ENCODE peak calls at places on chromosomes 3 and 15, in nine cellular contexts. F is uterus, A is NT2/D1, Z is mucosa of descending colon, Q is heart left ventricle, M is adipocyte, C is esophagus squamous epithelium, H is aorta, X is neural progenitor cell. O is an unnamed sample.
A peak's percentile ranks its signal among the peaks of the same experiment; 100 is the strongest.

GRCh38 chr3:50632450-50632849 is 15.5 kb downstream of the MAPKAPK3 start:
- DNase-seq in M (no peak), F (no peak), X (no peak), A (no peak), Q (no peak), C (no peak), H (no peak), Z (no peak), O (no peak)

GRCh38 chr15:69997701-69998273 is 99.9 kb downstream of the TLE3 start:
- DNase-seq in M (peak; percentile 32), F (no peak), A (no peak), Z (peak; percentile 85), H (no peak), X (no peak), Q (no peak), C (no peak), O (peak; percentile 78)

GRCh38 chr15:74725845-74726773 is 781 bp upstream of the CYP1A1 start:
- DNase-seq in C (no peak), Q (peak; percentile 70), H (peak; percentile 85), F (peak; percentile 28), M (peak; percentile 65), A (no peak), Z (peak; percentile 52), X (peak; percentile 79), O (peak; percentile 80)

GRCh38 chr3:159882367-159882766 is 106.3 kb upstream of the IL12A start:
- DNase-seq in F (no peak), A (no peak), Q (no peak), C (no peak), M (no peak), H (no peak), X (no peak), Z (no peak), O (no peak)

GRCh38 chr15:75054172-75054897 is 30.9 kb downstream of the PPCDC start:
- DNase-seq in Z (no peak), X (no peak), H (no peak), A (no peak), F (no peak), M (no peak), Q (no peak), C (no peak), O (no peak)

GRCh38 chr3:96449803-96450202 is 364.6 kb upstream of the EPHA6 start:
- DNase-seq in C (no peak), F (no peak), H (no peak), A (no peak), X (peak; percentile 11), Z (no peak), Q (no peak), M (no peak), O (no peak)

GRCh38 chr3:32452009-32452408 is 50.6 kb downstream of the CMTM6 start:
- DNase-seq in Q (no peak), F (no peak), A (no peak), C (no peak), Z (no peak), M (no peak), X (no peak), H (no peak), O (no peak)

GRCh38 chr15:60265057-60265456 is 132.7 kb downstream of the ANXA2 start:
- DNase-seq in A (no peak), X (no peak), Z (no peak), Q (no peak), C (no peak), M (no peak), H (no peak), F (no peak), O (no peak)

GRCh38 chr15:47762621-47763020 is 45.3 kb downstream of the SEMA6D start:
- DNase-seq in C (no peak), Z (no peak), M (no peak), X (no peak), H (no peak), F (no peak), A (no peak), Q (no peak), O (no peak)

GRCh38 chr3:53846134-53846850 is at the start of the genes CHDH and IL17RB:
- DNase-seq in H (peak; percentile 87), M (peak; percentile 56), A (no peak), X (peak; percentile 84), Z (peak; percentile 92), Q (peak; percentile 78), F (peak; percentile 69), C (no peak), O (peak; percentile 92)

GRCh38 chr15:64249406-64249805 is 86.6 kb upstream of the PPIB start:
- DNase-seq in X (no peak), A (no peak), Q (no peak), Z (no peak), C (no peak), M (no peak), H (no peak), F (no peak), O (no peak)

GRCh38 chr3:9231006-9231405 is 18.4 kb downstream of the SRGAP3 start:
- DNase-seq in Q (no peak), X (peak; percentile 51), C (no peak), A (no peak), Z (no peak), H (no peak), M (no peak), F (no peak), O (no peak)

DNA sequence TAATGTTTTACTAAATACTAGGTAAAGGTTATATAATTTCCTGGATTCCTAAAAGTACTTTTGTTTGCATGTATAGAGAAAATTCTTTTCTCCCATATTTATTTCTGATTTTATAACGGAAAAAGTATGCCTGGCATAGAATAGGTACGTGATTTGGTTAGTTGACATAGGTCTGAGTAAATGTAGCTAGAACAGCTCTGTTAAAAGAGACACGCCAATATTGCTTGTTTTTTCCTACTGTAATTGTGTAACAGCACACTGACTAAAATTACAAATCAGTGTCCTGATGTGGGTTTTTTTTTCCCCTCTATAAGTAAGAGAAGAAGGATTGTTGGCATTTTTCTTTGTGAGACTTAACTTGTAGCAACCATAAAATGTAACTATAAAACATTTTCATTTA is 26.7 kb downstream of the KLHL24 start:
- DNase-seq in X (no peak), Z (no peak), Q (no peak), C (no peak), A (no peak), H (no peak), F (no peak), M (peak; percentile 28), O (no peak)
- H3K36me3 ChIP-seq in X (peaks cover 6% of the 10 kb centered on the region), Z (peaks cover 7% of the 10 kb centered on the region), Q (peaks cover 86% of the 10 kb centered on the region), C (peaks cover 67% of the 10 kb centered on the region), A (peaks cover 8% of the 10 kb centered on the region), H (peaks cover 7% of the 10 kb centered on the region), F (no peaks in the 10 kb centered on the region), M (peaks cover 40% of the 10 kb centered on the region), O (peaks cover 72% of the 10 kb centered on the region)

DNA sequence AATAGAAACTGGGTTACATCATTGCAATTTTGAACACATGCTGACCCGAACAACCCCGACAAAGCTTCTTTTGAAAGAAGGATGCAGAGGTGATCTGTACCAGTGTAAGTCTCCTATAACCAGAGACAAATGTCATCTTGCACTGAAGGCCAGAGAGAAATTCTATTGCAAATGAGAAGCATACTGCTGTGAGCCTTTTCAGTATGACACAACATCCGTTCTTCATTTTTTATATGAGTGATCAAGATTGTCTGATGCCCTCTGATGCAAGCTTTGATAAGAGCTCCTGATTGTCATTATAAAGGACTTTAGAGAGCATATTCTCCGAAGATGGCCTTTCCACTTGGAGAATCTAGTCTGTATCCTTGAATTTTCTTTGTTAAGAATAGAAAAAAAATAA is 36.9 kb downstream of the PCOLCE2 start:
- DNase-seq in A (no peak), Z (no peak), H (no peak), M (no peak), Q (no peak), F (no peak), C (no peak), X (no peak), O (no peak)
- H3K36me3 ChIP-seq in A (peaks cover 2% of the 10 kb centered on the region), Z (no peaks in the 10 kb centered on the region), H (no peaks in the 10 kb centered on the region), M (peaks cover 11% of the 10 kb centered on the region), Q (no peaks in the 10 kb centered on the region), F (no peaks in the 10 kb centered on the region), C (no peaks in the 10 kb centered on the region), X (no peaks in the 10 kb centered on the region), O (no peaks in the 10 kb centered on the region)

GRCh38 chr3:181695661-181696491 is 15.8 kb upstream of the SOX2 start:
- DNase-seq in Z (peak; percentile 30), M (no peak), C (no peak), A (no peak), H (peak; percentile 77), Q (no peak), F (no peak), X (peak; percentile 63), O (no peak)
- H3K36me3 ChIP-seq in Z (no peaks in the 10 kb centered on the region), M (no peaks in the 10 kb centered on the region), C (no peaks in the 10 kb centered on the region), A (no peaks in the 10 kb centered on the region), H (no peaks in the 10 kb centered on the region), Q (no peaks in the 10 kb centered on the region), F (no peaks in the 10 kb centered on the region), X (no peaks in the 10 kb centered on the region), O (no peaks in the 10 kb centered on the region)

GRCh38 chr3:128735287-128735686 is 9.3 kb downstream of the RAB7A start:
- DNase-seq in F (no peak), Z (no peak), C (no peak), X (no peak), A (no peak), Q (no peak), H (no peak), M (no peak), O (no peak)
- H3K36me3 ChIP-seq in F (no peaks in the 10 kb centered on the region), Z (no peaks in the 10 kb centered on the region), C (peaks cover 32% of the 10 kb centered on the region), X (no peaks in the 10 kb centered on the region), A (peaks cover 25% of the 10 kb centered on the region), Q (no peaks in the 10 kb centered on the region), H (no peaks in the 10 kb centered on the region), M (peaks cover 8% of the 10 kb centered on the region), O (peaks cover 4% of the 10 kb centered on the region)

DNA sequence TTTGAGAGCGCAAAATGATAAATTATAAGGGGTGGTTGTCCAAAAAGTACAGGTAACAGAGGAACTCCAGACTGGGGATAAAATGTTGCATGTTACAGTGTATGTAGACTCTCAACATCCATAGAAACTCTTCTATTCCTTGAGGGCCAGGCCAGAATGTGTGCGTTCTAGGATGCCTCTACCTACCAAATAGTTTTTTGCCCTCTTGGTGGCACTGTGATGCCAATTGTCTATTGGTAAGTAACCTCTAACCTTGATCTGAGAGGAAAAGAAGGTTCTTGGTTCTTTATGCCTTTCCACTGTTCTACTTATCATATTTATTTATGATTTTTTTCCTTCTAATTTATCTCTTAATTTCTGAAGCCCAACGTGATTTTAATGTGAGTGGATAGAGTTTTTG is 424.6 kb downstream of the GRM7 start:
- DNase-seq in F (no peak), Z (no peak), X (peak; percentile 29), H (no peak), A (no peak), Q (no peak), C (no peak), M (no peak), O (no peak)
- H3K36me3 ChIP-seq in F (no peaks in the 10 kb centered on the region), Z (no peaks in the 10 kb centered on the region), X (no peaks in the 10 kb centered on the region), H (no peaks in the 10 kb centered on the region), A (no peaks in the 10 kb centered on the region), Q (no peaks in the 10 kb centered on the region), C (no peaks in the 10 kb centered on the region), M (no peaks in the 10 kb centered on the region), O (no peaks in the 10 kb centered on the region)

DNA sequence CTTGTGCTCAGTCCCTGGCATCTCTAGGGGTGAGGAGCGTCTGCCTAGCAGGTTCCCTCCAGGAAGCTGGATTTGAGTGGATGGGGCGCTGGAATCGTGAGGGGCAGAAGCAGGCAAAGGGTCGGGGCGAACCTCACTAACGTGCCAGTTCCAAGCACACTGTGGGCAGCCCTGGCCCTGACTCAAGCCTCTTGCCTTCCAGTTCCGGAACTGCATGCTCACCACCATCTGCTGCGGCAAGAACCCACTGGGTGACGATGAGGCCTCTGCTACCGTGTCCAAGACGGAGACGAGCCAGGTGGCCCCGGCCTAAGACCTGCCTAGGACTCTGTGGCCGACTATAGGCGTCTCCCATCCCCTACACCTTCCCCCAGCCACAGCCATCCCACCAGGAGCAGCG is 5.0 kb downstream of the RHO start:
- DNase-seq in F (no peak), X (no peak), Q (peak; percentile 40), H (no peak), M (no peak), C (no peak), A (no peak), Z (no peak), O (no peak)
- H3K36me3 ChIP-seq in F (no peaks in the 10 kb centered on the region), X (no peaks in the 10 kb centered on the region), Q (no peaks in the 10 kb centered on the region), H (no peaks in the 10 kb centered on the region), M (no peaks in the 10 kb centered on the region), C (no peaks in the 10 kb centered on the region), A (no peaks in the 10 kb centered on the region), Z (no peaks in the 10 kb centered on the region), O (no peaks in the 10 kb centered on the region)